ENCODE peak calls at places on chromosomes 11 and 22, in eight cellular contexts. One of them, this sample, is unnamed.

GRCh38 chr11:14969922-14970323 is 2.2 kb downstream of the CALCA start:
- DNase-seq in H54: no peak
- DNase-seq in amniotic epithelial cell: peak; percentile 6
- DNase-seq in A549: no peak
- DNase-seq in stimulated activated naive CD8-positive, alpha-beta T cell treated with anti-CD3 and anti-CD28 coated beads, Interleukin-15, amount 100 ng/mL, for 72 hours: peak; percentile 69
- DNase-seq in SK-MEL-5: peak; percentile 68
- DNase-seq in T-helper 2 cell treated with Interferon-gamma antibody and Interleukin-4, amounts not matched to agents 5 μg/mL and 100 μg/mL, for 36 hours: peak; percentile 39
- DNase-seq in activated CD4-positive, alpha-beta memory T cell treated with anti-CD3 and anti-CD28 coated beads, Interleukin-2, amount 10 ng/mL, durations not matched to agents 7 days and 5 days: peak; percentile 59
- DNase-seq in this sample: peak; percentile 44

GRCh38 chr11:22491826-22492225 is 133.8 kb downstream of the FANCF start:
- DNase-seq in A549: no peak
- DNase-seq in T-helper 2 cell treated with Interferon-gamma antibody and Interleukin-4, amounts not matched to agents 5 μg/mL and 100 μg/mL, for 36 hours: no peak
- DNase-seq in activated CD4-positive, alpha-beta memory T cell treated with anti-CD3 and anti-CD28 coated beads, Interleukin-2, amount 10 ng/mL, durations not matched to agents 7 days and 5 days: no peak
- DNase-seq in stimulated activated naive CD8-positive, alpha-beta T cell treated with anti-CD3 and anti-CD28 coated beads, Interleukin-15, amount 100 ng/mL, for 72 hours: no peak
- DNase-seq in amniotic epithelial cell: no peak
- DNase-seq in SK-MEL-5: no peak
- DNase-seq in H54: no peak
- DNase-seq in this sample: no peak

GRCh38 chr11:103953797-103954495 is 82.5 kb upstream of the DDI1 start:
- DNase-seq in amniotic epithelial cell: no peak
- DNase-seq in A549: no peak
- DNase-seq in T-helper 2 cell treated with Interferon-gamma antibody and Interleukin-4, amounts not matched to agents 5 μg/mL and 100 μg/mL, for 36 hours: no peak
- DNase-seq in SK-MEL-5: peak; percentile 64
- DNase-seq in activated CD4-positive, alpha-beta memory T cell treated with anti-CD3 and anti-CD28 coated beads, Interleukin-2, amount 10 ng/mL, durations not matched to agents 7 days and 5 days: no peak
- DNase-seq in stimulated activated naive CD8-positive, alpha-beta T cell treated with anti-CD3 and anti-CD28 coated beads, Interleukin-15, amount 100 ng/mL, for 72 hours: no peak
- DNase-seq in H54: no peak
- DNase-seq in this sample: no peak

GRCh38 chr22:46995501-46996360 is 233.3 kb downstream of the TBC1D22A start:
- DNase-seq in H54: no peak
- DNase-seq in stimulated activated naive CD8-positive, alpha-beta T cell treated with anti-CD3 and anti-CD28 coated beads, Interleukin-15, amount 100 ng/mL, for 72 hours: no peak
- DNase-seq in amniotic epithelial cell: no peak
- DNase-seq in A549: no peak
- DNase-seq in activated CD4-positive, alpha-beta memory T cell treated with anti-CD3 and anti-CD28 coated beads, Interleukin-2, amount 10 ng/mL, durations not matched to agents 7 days and 5 days: no peak
- DNase-seq in T-helper 2 cell treated with Interferon-gamma antibody and Interleukin-4, amounts not matched to agents 5 μg/mL and 100 μg/mL, for 36 hours: no peak
- DNase-seq in SK-MEL-5: no peak
- DNase-seq in this sample: no peak

GRCh38 chr22:46064236-46064965 is 85.9 kb upstream of the PPARA start:
- DNase-seq in stimulated activated naive CD8-positive, alpha-beta T cell treated with anti-CD3 and anti-CD28 coated beads, Interleukin-15, amount 100 ng/mL, for 72 hours: no peak
- DNase-seq in activated CD4-positive, alpha-beta memory T cell treated with anti-CD3 and anti-CD28 coated beads, Interleukin-2, amount 10 ng/mL, durations not matched to agents 7 days and 5 days: no peak
- DNase-seq in amniotic epithelial cell: no peak
- DNase-seq in H54: no peak
- DNase-seq in A549: no peak
- DNase-seq in T-helper 2 cell treated with Interferon-gamma antibody and Interleukin-4, amounts not matched to agents 5 μg/mL and 100 μg/mL, for 36 hours: no peak
- DNase-seq in SK-MEL-5: no peak
- DNase-seq in this sample: no peak

GRCh38 chr11:17067417-17067816 is 10.1 kb downstream of the RPS13 start:
- DNase-seq in amniotic epithelial cell: no peak
- DNase-seq in H54: no peak
- DNase-seq in stimulated activated naive CD8-positive, alpha-beta T cell treated with anti-CD3 and anti-CD28 coated beads, Interleukin-15, amount 100 ng/mL, for 72 hours: no peak
- DNase-seq in A549: no peak
- DNase-seq in activated CD4-positive, alpha-beta memory T cell treated with anti-CD3 and anti-CD28 coated beads, Interleukin-2, amount 10 ng/mL, durations not matched to agents 7 days and 5 days: no peak
- DNase-seq in SK-MEL-5: no peak
- DNase-seq in T-helper 2 cell treated with Interferon-gamma antibody and Interleukin-4, amounts not matched to agents 5 μg/mL and 100 μg/mL, for 36 hours: no peak
- DNase-seq in this sample: no peak

GRCh38 chr11:66981976-66982578 is 7.0 kb downstream of the C11orf86 start:
- DNase-seq in activated CD4-positive, alpha-beta memory T cell treated with anti-CD3 and anti-CD28 coated beads, Interleukin-2, amount 10 ng/mL, durations not matched to agents 7 days and 5 days: no peak
- DNase-seq in amniotic epithelial cell: peak; percentile 81
- DNase-seq in T-helper 2 cell treated with Interferon-gamma antibody and Interleukin-4, amounts not matched to agents 5 μg/mL and 100 μg/mL, for 36 hours: no peak
- DNase-seq in stimulated activated naive CD8-positive, alpha-beta T cell treated with anti-CD3 and anti-CD28 coated beads, Interleukin-15, amount 100 ng/mL, for 72 hours: peak; percentile 38
- DNase-seq in A549: peak; percentile 69
- DNase-seq in H54: no peak
- DNase-seq in SK-MEL-5: peak; percentile 49
- DNase-seq in this sample: no peak

GRCh38 chr11:57305523-57305922 is 19.2 kb downstream of the TNKS1BP1 start:
- DNase-seq in stimulated activated naive CD8-positive, alpha-beta T cell treated with anti-CD3 and anti-CD28 coated beads, Interleukin-15, amount 100 ng/mL, for 72 hours: no peak
- DNase-seq in T-helper 2 cell treated with Interferon-gamma antibody and Interleukin-4, amounts not matched to agents 5 μg/mL and 100 μg/mL, for 36 hours: no peak
- DNase-seq in amniotic epithelial cell: no peak
- DNase-seq in A549: no peak
- DNase-seq in SK-MEL-5: no peak
- DNase-seq in activated CD4-positive, alpha-beta memory T cell treated with anti-CD3 and anti-CD28 coated beads, Interleukin-2, amount 10 ng/mL, durations not matched to agents 7 days and 5 days: no peak
- DNase-seq in H54: no peak
- DNase-seq in this sample: no peak

GRCh38 chr11:83971063-83971462 is 684.9 kb upstream of the CCDC90B start:
- DNase-seq in amniotic epithelial cell: peak; percentile 22
- DNase-seq in activated CD4-positive, alpha-beta memory T cell treated with anti-CD3 and anti-CD28 coated beads, Interleukin-2, amount 10 ng/mL, durations not matched to agents 7 days and 5 days: no peak
- DNase-seq in T-helper 2 cell treated with Interferon-gamma antibody and Interleukin-4, amounts not matched to agents 5 μg/mL and 100 μg/mL, for 36 hours: no peak
- DNase-seq in A549: no peak
- DNase-seq in SK-MEL-5: no peak
- DNase-seq in stimulated activated naive CD8-positive, alpha-beta T cell treated with anti-CD3 and anti-CD28 coated beads, Interleukin-15, amount 100 ng/mL, for 72 hours: no peak
- DNase-seq in H54: no peak
- DNase-seq in this sample: no peak

GRCh38 chr11:34086554-34087278 is 18.7 kb upstream of the NAT10 start:
- DNase-seq in activated CD4-positive, alpha-beta memory T cell treated with anti-CD3 and anti-CD28 coated beads, Interleukin-2, amount 10 ng/mL, durations not matched to agents 7 days and 5 days: no peak
- DNase-seq in A549: no peak
- DNase-seq in H54: no peak
- DNase-seq in stimulated activated naive CD8-positive, alpha-beta T cell treated with anti-CD3 and anti-CD28 coated beads, Interleukin-15, amount 100 ng/mL, for 72 hours: no peak
- DNase-seq in amniotic epithelial cell: peak; percentile 24
- DNase-seq in SK-MEL-5: no peak
- DNase-seq in T-helper 2 cell treated with Interferon-gamma antibody and Interleukin-4, amounts not matched to agents 5 μg/mL and 100 μg/mL, for 36 hours: no peak
- DNase-seq in this sample: no peak

GRCh38 chr11:44559207-44559943 is 6.1 kb upstream of the CD82 start:
- DNase-seq in stimulated activated naive CD8-positive, alpha-beta T cell treated with anti-CD3 and anti-CD28 coated beads, Interleukin-15, amount 100 ng/mL, for 72 hours: peak; percentile 42
- DNase-seq in T-helper 2 cell treated with Interferon-gamma antibody and Interleukin-4, amounts not matched to agents 5 μg/mL and 100 μg/mL, for 36 hours: peak; percentile 47
- DNase-seq in A549: no peak
- DNase-seq in SK-MEL-5: no peak
- DNase-seq in activated CD4-positive, alpha-beta memory T cell treated with anti-CD3 and anti-CD28 coated beads, Interleukin-2, amount 10 ng/mL, durations not matched to agents 7 days and 5 days: peak; percentile 73
- DNase-seq in amniotic epithelial cell: no peak
- DNase-seq in H54: no peak
- DNase-seq in this sample: no peak

GRCh38 chr11:85949798-85950197 is 94.6 kb downstream of the CCDC83 start:
- DNase-seq in stimulated activated naive CD8-positive, alpha-beta T cell treated with anti-CD3 and anti-CD28 coated beads, Interleukin-15, amount 100 ng/mL, for 72 hours: no peak
- DNase-seq in activated CD4-positive, alpha-beta memory T cell treated with anti-CD3 and anti-CD28 coated beads, Interleukin-2, amount 10 ng/mL, durations not matched to agents 7 days and 5 days: no peak
- DNase-seq in A549: no peak
- DNase-seq in T-helper 2 cell treated with Interferon-gamma antibody and Interleukin-4, amounts not matched to agents 5 μg/mL and 100 μg/mL, for 36 hours: no peak
- DNase-seq in SK-MEL-5: no peak
- DNase-seq in amniotic epithelial cell: no peak
- DNase-seq in H54: no peak
- DNase-seq in this sample: no peak

GRCh38 chr22:42881982-42882656 is 25.0 kb upstream of the ARFGAP3 start:
- DNase-seq in stimulated activated naive CD8-positive, alpha-beta T cell treated with anti-CD3 and anti-CD28 coated beads, Interleukin-15, amount 100 ng/mL, for 72 hours: no peak
- DNase-seq in A549: no peak
- DNase-seq in amniotic epithelial cell: no peak
- DNase-seq in activated CD4-positive, alpha-beta memory T cell treated with anti-CD3 and anti-CD28 coated beads, Interleukin-2, amount 10 ng/mL, durations not matched to agents 7 days and 5 days: no peak
- DNase-seq in H54: no peak
- DNase-seq in T-helper 2 cell treated with Interferon-gamma antibody and Interleukin-4, amounts not matched to agents 5 μg/mL and 100 μg/mL, for 36 hours: no peak
- DNase-seq in SK-MEL-5: no peak
- DNase-seq in this sample: no peak

GRCh38 chr11:128734439-128735224 is 40.8 kb downstream of the FLI1 start:
- DNase-seq in H54: no peak
- DNase-seq in A549: no peak
- DNase-seq in amniotic epithelial cell: no peak
- DNase-seq in stimulated activated naive CD8-positive, alpha-beta T cell treated with anti-CD3 and anti-CD28 coated beads, Interleukin-15, amount 100 ng/mL, for 72 hours: no peak
- DNase-seq in T-helper 2 cell treated with Interferon-gamma antibody and Interleukin-4, amounts not matched to agents 5 μg/mL and 100 μg/mL, for 36 hours: peak; percentile 48
- DNase-seq in activated CD4-positive, alpha-beta memory T cell treated with anti-CD3 and anti-CD28 coated beads, Interleukin-2, amount 10 ng/mL, durations not matched to agents 7 days and 5 days: peak; percentile 47
- DNase-seq in SK-MEL-5: no peak
- DNase-seq in this sample: no peak

GRCh38 chr22:46336119-46337078 is 885 bp downstream of the TRMU start:
- DNase-seq in T-helper 2 cell treated with Interferon-gamma antibody and Interleukin-4, amounts not matched to agents 5 μg/mL and 100 μg/mL, for 36 hours: no peak
- DNase-seq in stimulated activated naive CD8-positive, alpha-beta T cell treated with anti-CD3 and anti-CD28 coated beads, Interleukin-15, amount 100 ng/mL, for 72 hours: peak; percentile 22
- DNase-seq in H54: no peak
- DNase-seq in A549: no peak
- DNase-seq in amniotic epithelial cell: peak; percentile 12
- DNase-seq in SK-MEL-5: no peak
- DNase-seq in activated CD4-positive, alpha-beta memory T cell treated with anti-CD3 and anti-CD28 coated beads, Interleukin-2, amount 10 ng/mL, durations not matched to agents 7 days and 5 days: no peak
- DNase-seq in this sample: no peak

GRCh38 chr11:24489477-24489876 is 7.4 kb upstream of the LUZP2 start:
- DNase-seq in H54: no peak
- DNase-seq in activated CD4-positive, alpha-beta memory T cell treated with anti-CD3 and anti-CD28 coated beads, Interleukin-2, amount 10 ng/mL, durations not matched to agents 7 days and 5 days: no peak
- DNase-seq in A549: no peak
- DNase-seq in SK-MEL-5: no peak
- DNase-seq in amniotic epithelial cell: no peak
- DNase-seq in T-helper 2 cell treated with Interferon-gamma antibody and Interleukin-4, amounts not matched to agents 5 μg/mL and 100 μg/mL, for 36 hours: no peak
- DNase-seq in stimulated activated naive CD8-positive, alpha-beta T cell treated with anti-CD3 and anti-CD28 coated beads, Interleukin-15, amount 100 ng/mL, for 72 hours: no peak
- DNase-seq in this sample: no peak

GRCh38 chr22:30453731-30454510 is 17.9 kb downstream of the SEC14L3 start:
- DNase-seq in SK-MEL-5: peak; percentile 33
- DNase-seq in activated CD4-positive, alpha-beta memory T cell treated with anti-CD3 and anti-CD28 coated beads, Interleukin-2, amount 10 ng/mL, durations not matched to agents 7 days and 5 days: peak; percentile 45
- DNase-seq in amniotic epithelial cell: peak; percentile 37
- DNase-seq in stimulated activated naive CD8-positive, alpha-beta T cell treated with anti-CD3 and anti-CD28 coated beads, Interleukin-15, amount 100 ng/mL, for 72 hours: peak; percentile 41
- DNase-seq in H54: no peak
- DNase-seq in A549: no peak
- DNase-seq in T-helper 2 cell treated with Interferon-gamma antibody and Interleukin-4, amounts not matched to agents 5 μg/mL and 100 μg/mL, for 36 hours: no peak
- DNase-seq in this sample: no peak

GRCh38 chr22:38148252-38148651 is 33.4 kb downstream of the PLA2G6 start:
- DNase-seq in SK-MEL-5: no peak
- DNase-seq in activated CD4-positive, alpha-beta memory T cell treated with anti-CD3 and anti-CD28 coated beads, Interleukin-2, amount 10 ng/mL, durations not matched to agents 7 days and 5 days: no peak
- DNase-seq in H54: peak; percentile 38
- DNase-seq in A549: no peak
- DNase-seq in stimulated activated naive CD8-positive, alpha-beta T cell treated with anti-CD3 and anti-CD28 coated beads, Interleukin-15, amount 100 ng/mL, for 72 hours: no peak
- DNase-seq in amniotic epithelial cell: peak; percentile 80
- DNase-seq in T-helper 2 cell treated with Interferon-gamma antibody and Interleukin-4, amounts not matched to agents 5 μg/mL and 100 μg/mL, for 36 hours: no peak
- DNase-seq in this sample: no peak

GRCh38 chr11:69609351-69609750 is 31.6 kb upstream of the CCND1 start:
- DNase-seq in H54: no peak
- DNase-seq in T-helper 2 cell treated with Interferon-gamma antibody and Interleukin-4, amounts not matched to agents 5 μg/mL and 100 μg/mL, for 36 hours: no peak
- DNase-seq in activated CD4-positive, alpha-beta memory T cell treated with anti-CD3 and anti-CD28 coated beads, Interleukin-2, amount 10 ng/mL, durations not matched to agents 7 days and 5 days: no peak
- DNase-seq in stimulated activated naive CD8-positive, alpha-beta T cell treated with anti-CD3 and anti-CD28 coated beads, Interleukin-15, amount 100 ng/mL, for 72 hours: no peak
- DNase-seq in amniotic epithelial cell: no peak
- DNase-seq in SK-MEL-5: no peak
- DNase-seq in A549: no peak
- DNase-seq in this sample: no peak

This sample was measured in stimulated activated naive CD4-positive, alpha-beta T cell treated with Interleukin-2 at 50 U/mL for 16 hours.